ENCODE peak calls at places on chromosomes 3 and 15, in seven cellular contexts. B is H9, X is non-pigmented ciliary epithelial cell, E is GM13976, U is T-helper 22 cell, Q is NCI-H1436, R is right cardiac atrium. L is an unnamed sample.

GRCh38 chr3:122533931-122534334 is 19.2 kb upstream of the KPNA1 start:
- DNase-seq in B (no peak), X (peak; percentile 64), E (peak; percentile 81), U (no peak), Q (no peak), R (no peak), L (peak; percentile 61)

GRCh38 chr3:192848371-192849233 is 69.1 kb downstream of the MB21D2 start:
- DNase-seq in B (no peak), X (no peak), E (peak; percentile 46), U (no peak), Q (no peak), R (no peak), L (no peak)

GRCh38 chr3:197490098-197490497 is 65.7 kb downstream of the BDH1 start:
- DNase-seq in B (peak; percentile 68), X (no peak), E (no peak), U (no peak), Q (no peak), R (no peak), L (peak; percentile 69)

GRCh38 chr15:35484231-35484945 is 61.6 kb downstream of the DPH6 start:
- DNase-seq in B (no peak), X (no peak), E (no peak), U (no peak), Q (no peak), R (no peak), L (no peak)

GRCh38 chr3:97687734-97688133 is 76.8 kb upstream of the ARL6 start:
- DNase-seq in B (peak; percentile 76), X (no peak), E (no peak), U (no peak), Q (no peak), R (no peak), L (peak; percentile 86)

GRCh38 chr15:43285609-43286037 is 18.9 kb upstream of the TGM5 start:
- DNase-seq in B (no peak), X (no peak), E (peak; percentile 86), U (no peak), Q (peak; percentile 44), R (no peak), L (peak; percentile 79)

GRCh38 chr15:62326460-62327011 is 161.5 kb upstream of the C2CD4B start:
- DNase-seq in B (no peak), X (no peak), E (no peak), U (no peak), Q (no peak), R (no peak), L (no peak)

GRCh38 chr3:134449277-134449676 is 36.5 kb downstream of the ANAPC13 start:
- DNase-seq in B (peak; percentile 73), X (no peak), E (no peak), U (no peak), Q (peak; percentile 16), R (peak; percentile 39), L (peak; percentile 85)

GRCh38 chr3:45188714-45189659 is 37.1 kb downstream of the TMEM158 start:
- DNase-seq in B (no peak), X (no peak), E (no peak), U (no peak), Q (no peak), R (no peak), L (no peak)

GRCh38 chr3:174862101-174862500 is 3.0 kb downstream of the NAALADL2 start:
- DNase-seq in B (peak; percentile 69), X (no peak), E (no peak), U (no peak), Q (peak; percentile 55), R (no peak), L (peak; percentile 80)

GRCh38 chr3:112747624-112748023 is 99.0 kb downstream of the CD200R1L start:
- DNase-seq in B (no peak), X (no peak), E (no peak), U (no peak), Q (no peak), R (no peak), L (no peak)

GRCh38 chr15:74208901-74209559 is 6.4 kb upstream of the STRA6 start:
- DNase-seq in B (peak; percentile 78), X (no peak), E (no peak), U (no peak), Q (no peak), R (no peak), L (peak; percentile 87)

GRCh38 chr3:32586361-32586760 is 15.7 kb upstream of the DYNC1LI1 start:
- DNase-seq in B (no peak), X (no peak), E (no peak), U (no peak), Q (no peak), R (no peak), L (no peak)

GRCh38 chr3:143736651-143737050 is 111.6 kb downstream of the SLC9A9 start:
- DNase-seq in B (no peak), X (no peak), E (no peak), U (no peak), Q (no peak), R (no peak), L (no peak)

GRCh38 chr15:60326824-60327654 is 70.7 kb downstream of the ANXA2 start:
- DNase-seq in B (no peak), X (no peak), E (peak; percentile 41), U (no peak), Q (peak; percentile 73), R (no peak), L (peak; percentile 59)

GRCh38 chr3:15638891-15639262 is 37.3 kb downstream of the BTD start:
- DNase-seq in B (no peak), X (no peak), E (no peak), U (no peak), Q (no peak), R (no peak), L (no peak)

GRCh38 chr3:194310060-194310481 is 41.1 kb downstream of the CPN2 start:
- DNase-seq in B (no peak), X (no peak), E (no peak), U (no peak), Q (no peak), R (no peak), L (peak; percentile 41)

GRCh38 chr15:63986751-63987341 is 59.4 kb downstream of the DAPK2 start:
- DNase-seq in B (no peak), X (no peak), E (peak; percentile 63), U (no peak), Q (no peak), R (no peak), L (no peak)

GRCh38 chr15:51775967-51776816 is 24.8 kb downstream of the TMOD2 start:
- DNase-seq in B (peak; percentile 74), X (no peak), E (peak; percentile 53), U (no peak), Q (no peak), R (peak; percentile 28), L (peak; percentile 88)

GRCh38 chr15:38564557-38565286 is at the start of gene RASGRP1:
- DNase-seq in B (peak; percentile 78), X (no peak), E (peak; percentile 87), U (peak; percentile 77), Q (peak; percentile 42), R (peak; percentile 46), L (peak; percentile 91)

GRCh38 chr3:60064210-60065178 is 1014.7 kb upstream of the CFAP20DC start:
- DNase-seq in B (no peak), X (peak; percentile 42), E (no peak), U (no peak), Q (no peak), R (no peak), L (no peak)

GRCh38 chr15:65939901-65940617 is 70.8 kb downstream of the RAB11A start:
- DNase-seq in B (no peak), X (peak; percentile 72), E (no peak), U (no peak), Q (peak; percentile 13), R (no peak), L (no peak)

GRCh38 chr15:59437473-59437776 is 561 bp upstream of the FAM81A start:
- DNase-seq in B (no peak), X (no peak), E (no peak), U (no peak), Q (no peak), R (no peak), L (peak; percentile 52)

GRCh38 chr15:31360843-31361763 is 34.5 kb downstream of the KLF13 start:
- DNase-seq in B (no peak), X (no peak), E (peak; percentile 80), U (peak; percentile 76), Q (peak; percentile 60), R (no peak), L (no peak)

GRCh38 chr3:63467392-63467791 is 185.1 kb upstream of the SNTN start:
- DNase-seq in B (no peak), X (no peak), E (no peak), U (no peak), Q (peak; percentile 11), R (no peak), L (no peak)

L was measured in endodermal cell.